ENCODE peak calls at places on chromosomes 16 and 17, in four cellular contexts. One of them, this sample, is unnamed.

GRCh38 chr16:68969338-68969737 is 126.0 kb downstream of the TANGO6 start:
- DNase-seq in HS-5: no peak
- DNase-seq in CD4-positive, alpha-beta T cell: no peak
- DNase-seq in hepatic stellate cell: no peak
- DNase-seq in this sample: no peak

GRCh38 chr17:5282639-5283217 is 644 bp downstream of the RABEP1 start:
- DNase-seq in CD4-positive, alpha-beta T cell: peak; percentile 23
- DNase-seq in HS-5: no peak
- DNase-seq in hepatic stellate cell: peak; percentile 17
- DNase-seq in this sample: no peak

GRCh38 chr16:65945485-65945884 is 421.0 kb upstream of the CDH5 start:
- DNase-seq in hepatic stellate cell: no peak
- DNase-seq in HS-5: no peak
- DNase-seq in CD4-positive, alpha-beta T cell: no peak
- DNase-seq in this sample: no peak

GRCh38 chr17:27362503-27362902 is 68.6 kb downstream of the WSB1 start:
- DNase-seq in CD4-positive, alpha-beta T cell: no peak
- DNase-seq in HS-5: no peak
- DNase-seq in hepatic stellate cell: no peak
- DNase-seq in this sample: no peak

GRCh38 chr17:37752482-37752881 is 7.6 kb upstream of the HNF1B start:
- DNase-seq in HS-5: peak; percentile 78
- DNase-seq in CD4-positive, alpha-beta T cell: no peak
- DNase-seq in hepatic stellate cell: no peak
- DNase-seq in this sample: peak; percentile 75

GRCh38 chr17:74768069-74768762 is 7.9 kb downstream of the NAT9 start:
- DNase-seq in HS-5: no peak
- DNase-seq in CD4-positive, alpha-beta T cell: no peak
- DNase-seq in hepatic stellate cell: peak; percentile 57
- DNase-seq in this sample: no peak

GRCh38 chr17:37527249-37527851 is 37.7 kb downstream of the DUSP14 start:
- DNase-seq in hepatic stellate cell: peak; percentile 41
- DNase-seq in HS-5: no peak
- DNase-seq in CD4-positive, alpha-beta T cell: no peak
- DNase-seq in this sample: no peak

GRCh38 chr16:15538484-15538883 is 104.1 kb downstream of the BMERB1 start:
- DNase-seq in CD4-positive, alpha-beta T cell: no peak
- DNase-seq in hepatic stellate cell: no peak
- DNase-seq in HS-5: no peak
- DNase-seq in this sample: no peak

This sample was measured in SJSA1.